ENCODE peak calls at places on chromosomes 16 and 17, in seven cellular contexts. H is upper lobe of right lung, T is HL-60, P is BJ, E is brain microvascular endothelial cell, C is cardiac fibroblast, B is GM13977. D is an unnamed sample.

GRCh38 chr16:50685456-50686058 is 4.4 kb upstream of the SNX20 start:
- DNase-seq in H (no peak), T (peak; percentile 89), P (no peak), E (no peak), C (no peak), B (no peak), D (no peak)

GRCh38 chr17:55420067-55420775 is 1.4 kb downstream of the MMD start:
- DNase-seq in H (no peak), T (peak; percentile 45), P (no peak), E (no peak), C (no peak), B (peak; percentile 68), D (no peak)

GRCh38 chr17:33667052-33667509 is 374.0 kb upstream of the ASIC2 start:
- DNase-seq in H (no peak), T (peak; percentile 21), P (no peak), E (no peak), C (no peak), B (peak; percentile 38), D (no peak)

GRCh38 chr17:9002610-9003354 is 18.5 kb upstream of the NTN1 start:
- DNase-seq in H (no peak), T (no peak), P (no peak), E (no peak), C (no peak), B (peak; percentile 86), D (no peak)

GRCh38 chr16:10752843-10753523 is 9.3 kb downstream of the NUBP1 start:
- DNase-seq in H (no peak), T (peak; percentile 76), P (no peak), E (no peak), C (no peak), B (peak; percentile 34), D (peak; percentile 62)

GRCh38 chr16:79089735-79090284 is 510.7 kb downstream of the MAF start:
- DNase-seq in H (no peak), T (peak; percentile 82), P (no peak), E (peak; percentile 1), C (no peak), B (no peak), D (peak; percentile 44)

GRCh38 chr17:50440172-50440837 is 14.3 kb downstream of the ACSF2 start:
- DNase-seq in H (peak; percentile 71), T (no peak), P (no peak), E (no peak), C (no peak), B (no peak), D (no peak)

GRCh38 chr17:19753049-19753444 is 4.9 kb upstream of the ALDH3A1 start:
- DNase-seq in H (peak; percentile 91), T (peak; percentile 57), P (no peak), E (peak; percentile 51), C (peak; percentile 82), B (no peak), D (no peak)

GRCh38 chr16:84541999-84542876 is 37.8 kb upstream of the MEAK7 start:
- DNase-seq in H (no peak), T (no peak), P (no peak), E (peak; percentile 75), C (peak; percentile 58), B (no peak), D (no peak)

GRCh38 chr16:53745753-53746258 is 41.9 kb downstream of the FTO start:
- DNase-seq in H (no peak), T (no peak), P (no peak), E (no peak), C (peak; percentile 31), B (no peak), D (no peak)
- TF ChIP-seq CTCF in H (no peak), T (no peak), P (peak; percentile 30), E (peak; percentile 35), C (peak; percentile 41), B (no peak), D (peak; percentile 12)

GRCh38 chr16:48539485-48540221 is 70.3 kb downstream of the N4BP1 start:
- DNase-seq in H (no peak), T (no peak), P (no peak), E (no peak), C (no peak), B (no peak), D (peak; percentile 54)

GRCh38 chr16:48541108-48541786 is 68.7 kb downstream of the N4BP1 start:
- DNase-seq in H (no peak), T (no peak), P (no peak), E (no peak), C (no peak), B (no peak), D (no peak)

GRCh38 chr16:48542966-48543365 is 67.0 kb downstream of the N4BP1 start:
- DNase-seq in H (peak; percentile 55), T (no peak), P (no peak), E (no peak), C (no peak), B (no peak), D (no peak)

GRCh38 chr16:48540222-48540900 is 69.6 kb downstream of the N4BP1 start:
- DNase-seq in H (no peak), T (no peak), P (no peak), E (no peak), C (no peak), B (no peak), D (no peak)

GRCh38 chr16:48542020-48542473 is 67.9 kb downstream of the N4BP1 start:
- DNase-seq in H (peak; percentile 81), T (peak; percentile 61), P (no peak), E (peak; percentile 37), C (peak; percentile 79), B (no peak), D (peak; percentile 82)
- TF ChIP-seq CTCF in H (peak; percentile 65), T (peak; percentile 61), P (peak; percentile 71), E (peak; percentile 79), C (peak; percentile 57), B (peak; percentile 53), D (peak; percentile 63)

GRCh38 chr16:55540221-55540620 is 26.3 kb upstream of the CAPNS2 start:
- DNase-seq in H (no peak), T (no peak), P (no peak), E (no peak), C (no peak), B (no peak), D (no peak)

GRCh38 chr16:55539049-55539448 is 27.4 kb upstream of the CAPNS2 start:
- DNase-seq in H (no peak), T (peak; percentile 58), P (no peak), E (no peak), C (peak; percentile 53), B (no peak), D (no peak)

GRCh38 chr16:55539488-55539887 is 27.0 kb upstream of the CAPNS2 start:
- DNase-seq in H (no peak), T (peak; percentile 12), P (no peak), E (no peak), C (no peak), B (no peak), D (no peak)

GRCh38 chr16:55542459-55543082 is 23.9 kb upstream of the CAPNS2 start:
- DNase-seq in H (no peak), T (no peak), P (peak; percentile 39), E (peak; percentile 69), C (peak; percentile 60), B (no peak), D (no peak)

GRCh38 chr16:55543470-55543869 is 23.0 kb upstream of the CAPNS2 start:
- DNase-seq in H (no peak), T (no peak), P (no peak), E (no peak), C (peak; percentile 68), B (no peak), D (no peak)
- TF ChIP-seq CTCF in H (peak; percentile 42), T (no peak), P (peak; percentile 29), E (no peak), C (peak; percentile 16), B (no peak), D (no peak)

DNA sequence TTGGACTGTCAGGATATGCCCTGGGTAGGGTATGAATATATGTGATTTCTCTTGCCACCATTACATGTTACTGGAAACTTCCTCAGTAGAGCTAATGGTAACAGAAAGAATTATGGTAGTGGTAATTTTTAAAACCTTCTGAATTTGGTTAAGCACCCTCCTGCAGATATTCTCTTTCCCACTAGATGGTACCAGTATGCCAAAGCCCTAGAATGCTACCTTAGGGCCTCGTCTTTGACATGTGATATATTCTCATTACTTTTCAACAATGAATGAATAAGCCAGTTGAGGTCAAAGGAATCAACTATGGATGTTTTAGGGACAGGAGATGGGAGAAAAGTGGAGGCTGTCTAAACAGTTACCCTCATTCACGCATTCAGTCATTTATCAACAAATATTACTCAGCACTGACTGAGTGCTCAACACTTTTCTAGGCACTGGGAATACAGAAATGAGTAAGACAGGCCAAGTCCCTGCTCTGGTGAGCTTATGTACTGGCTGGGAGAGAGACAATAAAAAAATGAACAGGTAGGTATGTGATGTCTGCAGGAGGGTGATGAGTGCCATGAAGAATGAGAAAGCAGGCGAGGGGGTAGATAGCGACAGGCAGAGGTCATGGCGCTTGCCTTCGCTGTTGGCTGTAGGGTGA is 14.7 kb downstream of the CDH13 start:
- DNase-seq in H (no peak), T (no peak), P (no peak), E (no peak), C (peak; percentile 69), B (no peak), D (no peak)
- TF ChIP-seq CTCF in H (no peak), T (no peak), P (peak; percentile 53), E (peak; percentile 63), C (peak; percentile 62), B (peak; percentile 42), D (no peak)

DNA sequence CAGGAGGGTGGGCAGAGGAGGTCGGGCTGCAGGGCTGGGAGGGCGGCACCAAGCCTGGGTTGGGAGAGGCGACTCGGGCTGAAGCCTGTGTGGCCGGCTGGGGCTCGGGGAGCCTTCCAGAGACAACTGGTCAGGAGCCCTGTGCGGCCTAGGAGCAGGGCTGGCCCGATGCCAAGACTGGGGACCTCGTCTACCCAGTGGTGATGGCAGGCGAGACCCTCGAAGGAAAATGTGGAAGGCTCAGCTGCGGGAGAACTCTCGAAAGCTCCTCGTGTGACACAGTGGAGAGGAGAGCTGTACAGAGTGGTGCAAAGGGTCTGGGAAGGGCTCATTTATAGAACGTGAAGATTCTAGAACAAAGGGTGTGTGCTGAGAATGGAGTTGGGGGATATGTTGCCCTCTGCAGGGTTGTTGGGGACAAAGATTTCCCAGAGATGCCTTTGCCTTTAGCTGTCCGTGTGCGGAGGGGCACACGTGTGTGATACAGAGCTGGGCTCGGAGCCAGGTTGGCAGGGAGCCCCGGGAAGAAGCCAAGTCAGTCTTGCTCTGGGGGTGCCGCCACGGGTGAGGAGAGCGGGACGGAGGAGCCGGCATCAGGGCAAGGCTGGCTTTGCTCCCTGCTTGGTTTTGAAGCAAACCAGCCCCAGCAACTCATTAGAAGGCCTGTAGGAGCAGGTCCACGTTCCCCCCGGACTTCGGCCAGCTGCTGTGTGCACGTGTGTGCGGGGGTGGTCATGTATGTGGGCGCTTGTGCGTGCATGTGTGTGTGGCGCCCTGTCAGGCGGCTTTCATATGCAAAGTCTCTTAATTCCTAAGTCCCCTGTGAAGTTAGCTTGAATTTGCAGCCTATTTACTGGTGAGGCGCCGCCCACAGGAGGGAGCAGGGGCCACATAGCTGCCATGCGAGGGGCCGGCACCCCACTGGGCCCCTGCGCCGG is 132.4 kb upstream of the CHMP6 start:
- DNase-seq in H (no peak), T (no peak), P (peak; percentile 60), E (peak; percentile 80), C (peak; percentile 92), B (no peak), D (peak; percentile 80)
- TF ChIP-seq CTCF in H (peak; percentile 12), T (no peak), P (peak; percentile 44), E (peak; percentile 48), C (peak; percentile 9), B (no peak), D (no peak)